ENCODE peak calls at places on chromosomes 7 and 10, in six cellular contexts. B, I, X, F, U and V are unnamed samples.

GRCh38 chr10:7817576-7817975 is 729 bp upstream of the TAF3 start:
- DNase-seq in I (no peak), F (no peak), U (peak; percentile 24), B (no peak), X (no peak), V (no peak)

GRCh38 chr10:29554660-29555059 is 80.1 kb downstream of the SVIL start:
- DNase-seq in B (no peak), X (no peak), I (no peak), F (no peak), U (no peak), V (no peak)

GRCh38 chr10:118300266-118300665 is 41.9 kb downstream of the FAM204A start:
- DNase-seq in B (no peak), X (no peak), I (no peak), U (peak; percentile 46), F (no peak), V (no peak)

GRCh38 chr7:140940866-140941265 is 16.1 kb upstream of the BRAF start:
- DNase-seq in I (no peak), U (no peak), B (no peak), X (no peak), F (no peak), V (no peak)

GRCh38 chr10:5942471-5942870 is 34.9 kb downstream of the IL15RA start:
- DNase-seq in B (no peak), U (no peak), I (no peak), X (no peak), F (no peak), V (no peak)

GRCh38 chr10:103759100-103759781 is 96.1 kb downstream of the SH3PXD2A start:
- DNase-seq in X (peak; percentile 52), B (peak; percentile 25), I (peak; percentile 46), U (peak; percentile 3), F (peak; percentile 85), V (no peak)

GRCh38 chr7:70098133-70098561 is 499.9 kb downstream of the AUTS2 start:
- DNase-seq in U (peak; percentile 83), F (no peak), B (no peak), I (no peak), X (no peak), V (no peak)

GRCh38 chr10:114576132-114576487 is 82.0 kb downstream of the ABLIM1 start:
- DNase-seq in F (no peak), B (no peak), U (no peak), I (no peak), X (no peak), V (no peak)

GRCh38 chr10:15775513-15775912 is 55.8 kb upstream of the ITGA8 start:
- DNase-seq in X (no peak), B (peak; percentile 62), I (no peak), U (no peak), F (peak; percentile 72), V (no peak)

GRCh38 chr7:106602062-106602461 is 58.9 kb downstream of the CCDC71L start:
- DNase-seq in I (no peak), U (no peak), F (no peak), X (no peak), B (no peak), V (no peak)

GRCh38 chr10:62738916-62739315 is 65.6 kb upstream of the ADO start:
- DNase-seq in B (no peak), F (peak; percentile 32), I (no peak), U (no peak), X (no peak), V (no peak)

GRCh38 chr10:22391605-22392004 is 46.3 kb downstream of the SPAG6 start:
- DNase-seq in B (no peak), X (no peak), U (peak; percentile 2), I (no peak), F (no peak), V (no peak)

GRCh38 chr10:947051-947450 is 15.5 kb upstream of the LARP4B start:
- DNase-seq in F (no peak), X (no peak), B (no peak), U (no peak), I (no peak), V (no peak)

GRCh38 chr10:45581497-45582385 is 90.8 kb downstream of the ZFAND4 start:
- DNase-seq in X (no peak), U (no peak), I (no peak), F (no peak), B (no peak), V (no peak)

GRCh38 chr10:18918545-18918944 is 130.1 kb upstream of the MALRD1 start:
- DNase-seq in X (no peak), B (no peak), I (no peak), F (peak; percentile 54), U (no peak), V (no peak)

GRCh38 chr10:12534824-12535223 is 185.5 kb downstream of the CAMK1D start:
- DNase-seq in U (no peak), X (no peak), F (no peak), I (no peak), B (no peak), V (no peak)

GRCh38 chr7:1611708-1612241 is 41.9 kb upstream of the PSMG3 start:
- DNase-seq in X (no peak), F (peak; percentile 77), U (no peak), I (no peak), B (peak; percentile 89), V (peak; percentile 3)

GRCh38 chr7:11760372-11760771 is 71.6 kb downstream of the THSD7A start:
- DNase-seq in X (no peak), I (peak; percentile 10), B (no peak), U (peak; percentile 98), F (peak; percentile 4), V (no peak)

GRCh38 chr10:75048669-75049098 is 62.8 kb upstream of the SAMD8 start:
- DNase-seq in X (no peak), F (peak; percentile 23), U (no peak), I (no peak), B (no peak), V (no peak)

GRCh38 chr7:142791502-142791901 is 20.7 kb downstream of the PRSS2 start:
- DNase-seq in B (no peak), F (no peak), U (no peak), X (no peak), I (no peak), V (no peak)

GRCh38 chr10:114623661-114624294 is 34.3 kb downstream of the ABLIM1 start:
- DNase-seq in X (no peak), F (peak; percentile 78), I (peak; percentile 52), B (peak; percentile 69), U (peak; percentile 77), V (peak; percentile 59)

GRCh38 chr7:143408247-143408685 is 390 bp downstream of the EPHA1 start:
- DNase-seq in X (no peak), I (no peak), U (no peak), F (no peak), B (no peak), V (no peak)

GRCh38 chr10:34403512-34403911 is 411.6 kb downstream of the PARD3 start:
- DNase-seq in X (no peak), I (no peak), U (no peak), F (peak; percentile 14), B (peak; percentile 26), V (no peak)

GRCh38 chr7:29496355-29497020 is 67.1 kb upstream of the PRR15 start:
- DNase-seq in I (no peak), B (no peak), X (no peak), U (peak; percentile 95), F (no peak), V (no peak)

GRCh38 chr7:47371733-47372368 is 210.1 kb downstream of the TNS3 start:
- DNase-seq in F (peak; percentile 62), U (peak; percentile 95), B (no peak), X (no peak), I (peak; percentile 34), V (no peak)

GRCh38 chr10:47404937-47405336 is 20.8 kb upstream of the ZNF488 start:
- DNase-seq in B (no peak), F (no peak), X (no peak), U (no peak), I (no peak), V (no peak)

GRCh38 chr7:23474098-23474828 is 4.0 kb upstream of the IGF2BP3 start:
- DNase-seq in F (peak; percentile 97), I (peak; percentile 95), B (no peak), X (peak; percentile 96), U (peak; percentile 100), V (peak; percentile 90)

GRCh38 chr7:102064361-102065025 is 222.2 kb upstream of the SH2B2 start:
- DNase-seq in F (peak; percentile 69), I (no peak), U (no peak), B (no peak), X (no peak), V (no peak)

GRCh38 chr10:44384601-44385422 is at the start of gene CXCL12:
- DNase-seq in I (no peak), B (no peak), X (no peak), F (peak; percentile 40), U (no peak), V (no peak)

GRCh38 chr10:43123361-43124093 is 14.7 kb upstream of the CSGALNACT2 start:
- DNase-seq in I (no peak), U (peak; percentile 62), F (no peak), X (no peak), B (no peak), V (no peak)

GRCh38 chr7:110412614-110413013 is 678.3 kb upstream of the LRRN3 start:
- DNase-seq in F (no peak), U (no peak), I (no peak), X (no peak), B (no peak), V (no peak)